ENCODE peak calls at places on chromosomes 6 and 20, in ten cellular contexts. One of them, this sample, is unnamed.

GRCh38 chr6:118650500-118651281 is 700 bp downstream of the CEP85L start:
- DNase-seq in astrocyte of the spinal cord: peak
- DNase-seq in posterior cingulate gyrus: peak
- DNase-seq in HepG2: no peak
- DNase-seq in NT2/D1: no peak
- DNase-seq in sciatic nerve: peak
- DNase-seq in astrocyte of the cerebellum: no peak
- DNase-seq in ELR: peak
- DNase-seq in fibroblast of mammary gland: peak
- DNase-seq in RWPE1: peak
- DNase-seq in this sample: peak

GRCh38 chr20:36587388-36588136 is 14.2 kb downstream of the TGIF2 start:
- DNase-seq in ELR: no peak
- DNase-seq in astrocyte of the spinal cord: no peak
- DNase-seq in NT2/D1: no peak
- DNase-seq in HepG2: no peak
- DNase-seq in astrocyte of the cerebellum: no peak
- DNase-seq in fibroblast of mammary gland: no peak
- DNase-seq in sciatic nerve: no peak
- DNase-seq in RWPE1: no peak
- DNase-seq in posterior cingulate gyrus: no peak
- DNase-seq in this sample: no peak

GRCh38 chr20:14785065-14785743 is 447.8 kb upstream of the FLRT3 start:
- DNase-seq in NT2/D1: no peak
- DNase-seq in RWPE1: no peak
- DNase-seq in HepG2: no peak
- DNase-seq in fibroblast of mammary gland: no peak
- DNase-seq in posterior cingulate gyrus: no peak
- DNase-seq in sciatic nerve: no peak
- DNase-seq in astrocyte of the cerebellum: no peak
- DNase-seq in astrocyte of the spinal cord: no peak
- DNase-seq in ELR: no peak
- DNase-seq in this sample: no peak

GRCh38 chr20:43666376-43667328 is at the start of gene MYBL2:
- DNase-seq in posterior cingulate gyrus: peak
- DNase-seq in HepG2: peak
- DNase-seq in NT2/D1: peak
- DNase-seq in astrocyte of the cerebellum: no peak
- DNase-seq in sciatic nerve: no peak
- DNase-seq in astrocyte of the spinal cord: peak
- DNase-seq in ELR: peak
- DNase-seq in RWPE1: peak
- DNase-seq in fibroblast of mammary gland: peak
- DNase-seq in this sample: peak

GRCh38 chr20:25269057-25269832 is 21.4 kb downstream of the PYGB start:
- DNase-seq in HepG2: no peak
- DNase-seq in posterior cingulate gyrus: no peak
- DNase-seq in fibroblast of mammary gland: no peak
- DNase-seq in ELR: no peak
- DNase-seq in RWPE1: no peak
- DNase-seq in astrocyte of the cerebellum: no peak
- DNase-seq in astrocyte of the spinal cord: no peak
- DNase-seq in sciatic nerve: no peak
- DNase-seq in NT2/D1: no peak
- DNase-seq in this sample: no peak

GRCh38 chr6:158707120-158707519 is 57.3 kb downstream of the SYTL3 start:
- DNase-seq in HepG2: no peak
- DNase-seq in astrocyte of the cerebellum: no peak
- DNase-seq in sciatic nerve: no peak
- DNase-seq in astrocyte of the spinal cord: peak
- DNase-seq in posterior cingulate gyrus: no peak
- DNase-seq in ELR: peak
- DNase-seq in fibroblast of mammary gland: peak
- DNase-seq in NT2/D1: no peak
- DNase-seq in RWPE1: peak
- DNase-seq in this sample: peak

GRCh38 chr20:53165452-53165851 is 193.3 kb downstream of the TSHZ2 start:
- DNase-seq in sciatic nerve: no peak
- DNase-seq in NT2/D1: no peak
- DNase-seq in HepG2: no peak
- DNase-seq in RWPE1: no peak
- DNase-seq in ELR: no peak
- DNase-seq in astrocyte of the cerebellum: no peak
- DNase-seq in astrocyte of the spinal cord: no peak
- DNase-seq in posterior cingulate gyrus: no peak
- DNase-seq in fibroblast of mammary gland: no peak
- DNase-seq in this sample: no peak

GRCh38 chr6:40894962-40895799 is 143.8 kb downstream of the UNC5CL start:
- DNase-seq in HepG2: peak
- DNase-seq in posterior cingulate gyrus: no peak
- DNase-seq in sciatic nerve: peak
- DNase-seq in ELR: peak
- DNase-seq in RWPE1: peak
- DNase-seq in fibroblast of mammary gland: peak
- DNase-seq in astrocyte of the cerebellum: peak
- DNase-seq in NT2/D1: peak
- DNase-seq in astrocyte of the spinal cord: peak
- DNase-seq in this sample: peak

GRCh38 chr6:136127856-136128255 is 122.3 kb downstream of the MTFR2 start:
- DNase-seq in sciatic nerve: no peak
- DNase-seq in posterior cingulate gyrus: no peak
- DNase-seq in fibroblast of mammary gland: no peak
- DNase-seq in RWPE1: no peak
- DNase-seq in astrocyte of the cerebellum: no peak
- DNase-seq in NT2/D1: no peak
- DNase-seq in HepG2: no peak
- DNase-seq in astrocyte of the spinal cord: no peak
- DNase-seq in ELR: no peak
- DNase-seq in this sample: no peak

GRCh38 chr20:24773168-24773567 is 175.9 kb upstream of the CST7 start:
- DNase-seq in astrocyte of the spinal cord: peak
- DNase-seq in RWPE1: no peak
- DNase-seq in ELR: no peak
- DNase-seq in NT2/D1: no peak
- DNase-seq in sciatic nerve: no peak
- DNase-seq in posterior cingulate gyrus: peak
- DNase-seq in astrocyte of the cerebellum: peak
- DNase-seq in fibroblast of mammary gland: peak
- DNase-seq in HepG2: no peak
- DNase-seq in this sample: no peak

GRCh38 chr6:134307074-134307473 is 10.8 kb downstream of the SGK1 start:
- DNase-seq in posterior cingulate gyrus: no peak
- DNase-seq in RWPE1: no peak
- DNase-seq in astrocyte of the cerebellum: no peak
- DNase-seq in astrocyte of the spinal cord: no peak
- DNase-seq in HepG2: no peak
- DNase-seq in fibroblast of mammary gland: no peak
- DNase-seq in NT2/D1: no peak
- DNase-seq in ELR: no peak
- DNase-seq in sciatic nerve: no peak
- DNase-seq in this sample: no peak

GRCh38 chr6:137798846-137799245 is 68.2 kb upstream of the TNFAIP3 start:
- DNase-seq in RWPE1: no peak
- DNase-seq in fibroblast of mammary gland: no peak
- DNase-seq in sciatic nerve: no peak
- DNase-seq in ELR: no peak
- DNase-seq in astrocyte of the cerebellum: peak
- DNase-seq in HepG2: no peak
- DNase-seq in posterior cingulate gyrus: no peak
- DNase-seq in astrocyte of the spinal cord: peak
- DNase-seq in NT2/D1: no peak
- DNase-seq in this sample: no peak

GRCh38 chr20:62208805-62209755 is 11.0 kb downstream of the HRH3 start:
- DNase-seq in HepG2: peak
- DNase-seq in astrocyte of the spinal cord: no peak
- DNase-seq in ELR: peak
- DNase-seq in RWPE1: peak
- DNase-seq in NT2/D1: no peak
- DNase-seq in sciatic nerve: no peak
- DNase-seq in posterior cingulate gyrus: no peak
- DNase-seq in astrocyte of the cerebellum: no peak
- DNase-seq in fibroblast of mammary gland: peak
- DNase-seq in this sample: peak

GRCh38 chr6:166647896-166648295 is 20.8 kb upstream of the RPS6KA2 start:
- DNase-seq in sciatic nerve: no peak
- DNase-seq in NT2/D1: no peak
- DNase-seq in fibroblast of mammary gland: no peak
- DNase-seq in HepG2: no peak
- DNase-seq in ELR: no peak
- DNase-seq in astrocyte of the spinal cord: no peak
- DNase-seq in RWPE1: no peak
- DNase-seq in posterior cingulate gyrus: no peak
- DNase-seq in astrocyte of the cerebellum: no peak
- DNase-seq in this sample: no peak

GRCh38 chr20:47400685-47401084 is 44.2 kb upstream of the ZMYND8 start:
- DNase-seq in fibroblast of mammary gland: no peak
- DNase-seq in ELR: peak
- DNase-seq in HepG2: no peak
- DNase-seq in RWPE1: peak
- DNase-seq in sciatic nerve: no peak
- DNase-seq in NT2/D1: no peak
- DNase-seq in posterior cingulate gyrus: no peak
- DNase-seq in astrocyte of the cerebellum: no peak
- DNase-seq in astrocyte of the spinal cord: no peak
- DNase-seq in this sample: peak

GRCh38 chr20:10596726-10597125 is 77.1 kb downstream of the JAG1 start:
- DNase-seq in fibroblast of mammary gland: peak
- DNase-seq in posterior cingulate gyrus: no peak
- DNase-seq in NT2/D1: no peak
- DNase-seq in HepG2: peak
- DNase-seq in sciatic nerve: no peak
- DNase-seq in RWPE1: peak
- DNase-seq in ELR: peak
- DNase-seq in astrocyte of the cerebellum: no peak
- DNase-seq in astrocyte of the spinal cord: peak
- DNase-seq in this sample: no peak

GRCh38 chr6:135182993-135183531 is 2.0 kb downstream of the MYB start:
- DNase-seq in astrocyte of the spinal cord: no peak
- DNase-seq in fibroblast of mammary gland: no peak
- DNase-seq in ELR: no peak
- DNase-seq in sciatic nerve: no peak
- DNase-seq in HepG2: no peak
- DNase-seq in astrocyte of the cerebellum: no peak
- DNase-seq in NT2/D1: no peak
- DNase-seq in posterior cingulate gyrus: no peak
- DNase-seq in RWPE1: no peak
- DNase-seq in this sample: peak

GRCh38 chr6:2492686-2493523 is 247.5 kb upstream of the GMDS start:
- DNase-seq in RWPE1: no peak
- DNase-seq in sciatic nerve: no peak
- DNase-seq in posterior cingulate gyrus: no peak
- DNase-seq in astrocyte of the spinal cord: no peak
- DNase-seq in ELR: no peak
- DNase-seq in astrocyte of the cerebellum: no peak
- DNase-seq in NT2/D1: no peak
- DNase-seq in fibroblast of mammary gland: no peak
- DNase-seq in HepG2: no peak
- DNase-seq in this sample: no peak

GRCh38 chr20:61980647-61981583 is 84.8 kb downstream of the TAF4 start:
- DNase-seq in NT2/D1: no peak
- DNase-seq in ELR: peak
- DNase-seq in fibroblast of mammary gland: peak
- DNase-seq in posterior cingulate gyrus: no peak
- DNase-seq in HepG2: peak
- DNase-seq in astrocyte of the cerebellum: no peak
- DNase-seq in RWPE1: peak
- DNase-seq in sciatic nerve: no peak
- DNase-seq in astrocyte of the spinal cord: peak
- DNase-seq in this sample: no peak

GRCh38 chr6:80094017-80094416 is 12.5 kb upstream of the BCKDHB start:
- DNase-seq in fibroblast of mammary gland: peak
- DNase-seq in NT2/D1: no peak
- DNase-seq in ELR: peak
- DNase-seq in astrocyte of the cerebellum: no peak
- DNase-seq in posterior cingulate gyrus: no peak
- DNase-seq in astrocyte of the spinal cord: peak
- DNase-seq in sciatic nerve: no peak
- DNase-seq in RWPE1: peak
- DNase-seq in HepG2: no peak
- DNase-seq in this sample: peak

GRCh38 chr20:50027611-50028105 is 44.9 kb downstream of the SNAI1 start:
- DNase-seq in posterior cingulate gyrus: peak
- DNase-seq in astrocyte of the cerebellum: peak
- DNase-seq in HepG2: no peak
- DNase-seq in sciatic nerve: peak
- DNase-seq in RWPE1: peak
- DNase-seq in ELR: peak
- DNase-seq in astrocyte of the spinal cord: peak
- DNase-seq in fibroblast of mammary gland: peak
- DNase-seq in NT2/D1: no peak
- DNase-seq in this sample: peak

GRCh38 chr6:1730882-1731281 is 121.2 kb downstream of the FOXC1 start:
- DNase-seq in astrocyte of the cerebellum: no peak
- DNase-seq in NT2/D1: no peak
- DNase-seq in sciatic nerve: no peak
- DNase-seq in RWPE1: no peak
- DNase-seq in fibroblast of mammary gland: no peak
- DNase-seq in astrocyte of the spinal cord: no peak
- DNase-seq in posterior cingulate gyrus: no peak
- DNase-seq in ELR: no peak
- DNase-seq in HepG2: no peak
- DNase-seq in this sample: no peak

GRCh38 chr6:108763931-108764579 is 84.2 kb upstream of the ARMC2 start:
- DNase-seq in NT2/D1: no peak
- DNase-seq in posterior cingulate gyrus: no peak
- DNase-seq in sciatic nerve: no peak
- DNase-seq in fibroblast of mammary gland: no peak
- DNase-seq in astrocyte of the cerebellum: no peak
- DNase-seq in astrocyte of the spinal cord: no peak
- DNase-seq in RWPE1: no peak
- DNase-seq in ELR: no peak
- DNase-seq in HepG2: peak
- DNase-seq in this sample: no peak

GRCh38 chr20:9172908-9173307 is 104.0 kb downstream of the PLCB4 start:
- DNase-seq in astrocyte of the cerebellum: peak
- DNase-seq in ELR: peak
- DNase-seq in NT2/D1: no peak
- DNase-seq in fibroblast of mammary gland: peak
- DNase-seq in HepG2: no peak
- DNase-seq in sciatic nerve: no peak
- DNase-seq in posterior cingulate gyrus: no peak
- DNase-seq in RWPE1: no peak
- DNase-seq in astrocyte of the spinal cord: peak
- DNase-seq in this sample: no peak

GRCh38 chr6:89974776-89975175 is 80.5 kb downstream of the GJA10 start:
- DNase-seq in HepG2: no peak
- DNase-seq in fibroblast of mammary gland: no peak
- DNase-seq in sciatic nerve: no peak
- DNase-seq in astrocyte of the spinal cord: no peak
- DNase-seq in ELR: no peak
- DNase-seq in posterior cingulate gyrus: no peak
- DNase-seq in astrocyte of the cerebellum: no peak
- DNase-seq in NT2/D1: no peak
- DNase-seq in RWPE1: no peak
- DNase-seq in this sample: no peak

GRCh38 chr20:18657575-18657974 is 69.7 kb downstream of the DTD1 start:
- DNase-seq in astrocyte of the spinal cord: peak
- DNase-seq in posterior cingulate gyrus: no peak
- DNase-seq in HepG2: no peak
- DNase-seq in fibroblast of mammary gland: peak
- DNase-seq in sciatic nerve: no peak
- DNase-seq in astrocyte of the cerebellum: no peak
- DNase-seq in NT2/D1: no peak
- DNase-seq in ELR: no peak
- DNase-seq in RWPE1: no peak
- DNase-seq in this sample: no peak

GRCh38 chr20:44235702-44236101 is 11.4 kb upstream of the GDAP1L1 start:
- DNase-seq in ELR: no peak
- DNase-seq in NT2/D1: no peak
- DNase-seq in astrocyte of the spinal cord: no peak
- DNase-seq in RWPE1: no peak
- DNase-seq in posterior cingulate gyrus: no peak
- DNase-seq in astrocyte of the cerebellum: no peak
- DNase-seq in HepG2: no peak
- DNase-seq in fibroblast of mammary gland: no peak
- DNase-seq in sciatic nerve: no peak
- DNase-seq in this sample: no peak

GRCh38 chr20:214383-214782 is 12.7 kb upstream of the DEFB129 start:
- DNase-seq in astrocyte of the spinal cord: no peak
- DNase-seq in posterior cingulate gyrus: no peak
- DNase-seq in RWPE1: no peak
- DNase-seq in NT2/D1: no peak
- DNase-seq in sciatic nerve: no peak
- DNase-seq in HepG2: no peak
- DNase-seq in ELR: no peak
- DNase-seq in fibroblast of mammary gland: no peak
- DNase-seq in astrocyte of the cerebellum: no peak
- DNase-seq in this sample: no peak

This sample was measured in iPS-NIHi11.